ENCODE peak calls at places on chromosomes 13 and 19, in seven cellular contexts. K is psoas muscle; A is A172; C is RPMI7951; Q is stimulated activated CD4-positive, alpha-beta T cell treated with anti-CD3 and anti-CD28 coated beads, Interleukin-15, amount 100 ng/mL, for 48 hours; H is GM20000; X is ACHN. J is an unnamed sample.
A peak's percentile ranks its signal among the peaks of the same experiment; 100 is the strongest.

GRCh38 chr13:71979616-71980015 is 112.6 kb upstream of the DACH1 start:
- DNase-seq in K (no peak), A (no peak), C (no peak), Q (no peak), H (no peak), X (peak; percentile 0), J (no peak)

GRCh38 chr19:41945135-41945766 is 13.9 kb downstream of the RABAC1 start:
- DNase-seq in K (no peak), A (no peak), C (no peak), Q (peak; percentile 89), H (peak; percentile 90), X (no peak), J (peak; percentile 90)

GRCh38 chr19:8240274-8241229 is 31.4 kb downstream of the CERS4 start:
- DNase-seq in K (peak; percentile 82), A (peak; percentile 90), C (peak; percentile 91), Q (peak; percentile 19), H (peak; percentile 88), X (peak; percentile 60), J (peak; percentile 91)

GRCh38 chr19:31095100-31095804 is 254.0 kb downstream of the TSHZ3 start:
- DNase-seq in K (no peak), A (no peak), C (no peak), Q (no peak), H (no peak), X (no peak), J (no peak)

GRCh38 chr13:23898101-23898500 is 799 bp upstream of the C1QTNF9B start:
- DNase-seq in K (no peak), A (no peak), C (no peak), Q (no peak), H (no peak), X (no peak), J (no peak)

GRCh38 chr19:6540918-6541689 is 10.3 kb downstream of the TNFSF9 start:
- DNase-seq in K (no peak), A (no peak), C (no peak), Q (no peak), H (no peak), X (no peak), J (peak; percentile 5)

GRCh38 chr13:26821766-26822165 is 61.2 kb upstream of the GPR12 start:
- DNase-seq in K (no peak), A (no peak), C (no peak), Q (no peak), H (no peak), X (no peak), J (no peak)

GRCh38 chr13:21218351-21219043 is 42.0 kb downstream of the MRPL57 start:
- DNase-seq in K (no peak), A (no peak), C (peak; percentile 12), Q (no peak), H (peak; percentile 58), X (no peak), J (peak; percentile 49)

GRCh38 chr19:5080030-5080644 is 111.2 kb downstream of the KDM4B start:
- DNase-seq in K (peak; percentile 51), A (no peak), C (no peak), Q (no peak), H (no peak), X (no peak), J (no peak)

GRCh38 chr19:55373993-55374757 is 2.5 kb upstream of the TMEM190 start:
- DNase-seq in K (no peak), A (peak; percentile 73), C (peak; percentile 58), Q (no peak), H (no peak), X (peak; percentile 11), J (no peak)

GRCh38 chr19:2274937-2275535 is 6.9 kb downstream of the PEAK3 start:
- DNase-seq in K (peak; percentile 84), A (peak; percentile 80), C (peak; percentile 66), Q (no peak), H (peak; percentile 71), X (peak; percentile 59), J (peak; percentile 72)

GRCh38 chr19:29499261-29499920 is 26.4 kb upstream of the VSTM2B start:
- DNase-seq in K (no peak), A (no peak), C (no peak), Q (no peak), H (no peak), X (no peak), J (no peak)

GRCh38 chr19:58317481-58318072 is 9.2 kb upstream of the ZSCAN22 start:
- DNase-seq in K (no peak), A (peak; percentile 66), C (peak; percentile 53), Q (no peak), H (no peak), X (peak; percentile 55), J (no peak)

GRCh38 chr19:14053032-14053431 is 8.8 kb downstream of the PALM3 start:
- DNase-seq in K (no peak), A (no peak), C (no peak), Q (no peak), H (no peak), X (no peak), J (no peak)

J was measured in GM13977.